ENCODE peak calls at places on chromosomes 12 and 14, in nine cellular contexts. A is body of pancreas; G is CD8-positive, alpha-beta T cell; D is tibial artery; B is mammary epithelial cell; V is DND-41; Y is colonic mucosa; U is thyroid gland; F is neuronal stem cell. M is an unnamed sample.

GRCh38 chr12:77102691-77103090 is 37.3 kb upstream of the E2F7 start:
- DNase-seq in A (no peak), G (no peak), D (no peak), B (peak; percentile 59), V (no peak), Y (no peak), U (no peak), F (no peak), M (no peak)

GRCh38 chr14:95620659-95621059 is 65.6 kb upstream of the TCL1B start:
- DNase-seq in A (no peak), G (no peak), D (no peak), B (no peak), V (no peak), Y (no peak), U (no peak), F (no peak), M (no peak)

GRCh38 chr14:33218030-33218429 is 279.4 kb downstream of the NPAS3 start:
- DNase-seq in A (no peak), G (no peak), D (no peak), B (no peak), V (no peak), Y (no peak), U (no peak), F (no peak), M (no peak)

GRCh38 chr12:40946612-40947194 is 241.4 kb upstream of the PDZRN4 start:
- DNase-seq in A (no peak), G (no peak), D (no peak), B (no peak), V (no peak), Y (no peak), U (no peak), F (peak; percentile 5), M (peak; percentile 5)

GRCh38 chr12:25423355-25423754 is 129.7 kb downstream of the LMNTD1 start:
- DNase-seq in A (peak; percentile 30), G (no peak), D (no peak), B (no peak), V (no peak), Y (peak; percentile 64), U (peak; percentile 25), F (no peak), M (no peak)

GRCh38 chr14:101604935-101605767 is 43.9 kb downstream of the DIO3 start:
- DNase-seq in A (no peak), G (no peak), D (peak; percentile 59), B (no peak), V (peak; percentile 24), Y (no peak), U (no peak), F (no peak), M (no peak)

GRCh38 chr14:86296173-86296572 is 766.2 kb downstream of the FLRT2 start:
- DNase-seq in A (no peak), G (no peak), D (no peak), B (no peak), V (no peak), Y (no peak), U (no peak), F (no peak), M (no peak)

GRCh38 chr12:107801150-107801549 is 26.6 kb downstream of the ASCL4 start:
- DNase-seq in A (no peak), G (no peak), D (no peak), B (no peak), V (no peak), Y (no peak), U (no peak), F (no peak), M (no peak)

GRCh38 chr12:131642771-131643170 is 68.1 kb upstream of the SFSWAP start:
- DNase-seq in A (no peak), G (no peak), D (peak; percentile 53), B (no peak), V (no peak), Y (no peak), U (no peak), F (no peak), M (no peak)

GRCh38 chr12:46473634-46474201 is 101.1 kb upstream of the SLC38A2 start:
- DNase-seq in A (peak; percentile 79), G (no peak), D (peak; percentile 86), B (peak; percentile 83), V (peak; percentile 30), Y (peak; percentile 81), U (peak; percentile 42), F (no peak), M (no peak)

GRCh38 chr14:45426685-45427282 is 173.8 kb upstream of the MIS18BP1 start:
- DNase-seq in A (peak; percentile 20), G (no peak), D (no peak), B (peak; percentile 49), V (no peak), Y (no peak), U (no peak), F (peak; percentile 39), M (no peak)

GRCh38 chr12:119322324-119322723 is 12.2 kb upstream of the CCDC60 start:
- DNase-seq in A (no peak), G (no peak), D (no peak), B (no peak), V (no peak), Y (no peak), U (peak; percentile 82), F (no peak), M (no peak)

DNA sequence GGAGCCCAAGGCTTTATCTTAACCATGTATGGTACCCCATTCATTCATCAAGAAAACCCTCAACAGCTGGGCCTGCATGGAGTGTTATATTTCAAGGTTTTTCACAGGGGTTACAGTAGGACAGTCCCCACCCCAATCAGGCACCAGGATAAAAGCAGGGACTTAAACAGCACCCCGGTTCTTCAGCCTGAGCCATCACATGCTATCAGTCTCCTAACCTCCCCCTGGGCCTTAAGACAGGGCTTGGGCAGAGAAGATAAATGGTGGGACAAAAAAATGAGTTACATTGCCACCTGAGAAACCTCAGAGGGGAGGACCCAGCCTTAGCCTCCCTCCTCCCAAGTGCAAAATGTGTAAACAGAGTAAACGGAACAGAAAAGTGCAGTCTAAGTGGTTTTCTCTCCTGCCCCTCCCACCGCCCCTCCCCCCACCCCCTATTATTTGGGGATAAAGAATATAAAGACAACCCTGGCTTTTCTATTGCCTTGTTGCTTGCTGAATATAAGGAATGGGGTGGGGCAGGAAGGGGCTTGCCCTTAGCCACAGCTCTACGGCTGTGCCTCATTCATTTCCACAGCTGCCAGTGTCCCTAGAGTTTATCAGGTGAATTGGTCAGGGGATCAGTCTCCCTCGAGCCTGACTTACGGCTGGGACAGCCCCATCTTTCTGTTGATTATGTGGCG is 18.7 kb downstream of the MAP3K12 start:
- DNase-seq in A (no peak), G (no peak), D (no peak), B (no peak), V (no peak), Y (no peak), U (no peak), F (no peak), M (no peak)
- H3K36me3 ChIP-seq in A (peaks cover 5% of the 10 kb centered on the region), G (peaks cover 76% of the 10 kb centered on the region), D (peaks cover 92% of the 10 kb centered on the region), B (peaks cover 44% of the 10 kb centered on the region), V (peaks cover 97% of the 10 kb centered on the region), Y (peaks cover 24% of the 10 kb centered on the region), U (peaks cover 80% of the 10 kb centered on the region), F (peaks cover 62% of the 10 kb centered on the region), M (peaks cover 22% of the 10 kb centered on the region)

GRCh38 chr14:50092006-50092555 is 24.3 kb downstream of the VCPKMT start:
- DNase-seq in A (no peak), G (no peak), D (no peak), B (no peak), V (no peak), Y (no peak), U (no peak), F (no peak), M (no peak)

GRCh38 chr14:50094056-50094455 is 22.3 kb downstream of the VCPKMT start:
- DNase-seq in A (no peak), G (no peak), D (no peak), B (no peak), V (no peak), Y (no peak), U (no peak), F (no peak), M (no peak)

GRCh38 chr14:50091240-50091914 is 25.0 kb downstream of the VCPKMT start:
- DNase-seq in A (no peak), G (no peak), D (no peak), B (no peak), V (no peak), Y (no peak), U (no peak), F (no peak), M (no peak)

GRCh38 chr14:50095895-50096294 is 20.5 kb downstream of the VCPKMT start:
- DNase-seq in A (no peak), G (no peak), D (no peak), B (no peak), V (no peak), Y (no peak), U (no peak), F (no peak), M (no peak)

GRCh38 chr14:50093496-50093895 is 22.9 kb downstream of the VCPKMT start:
- DNase-seq in A (no peak), G (no peak), D (no peak), B (no peak), V (no peak), Y (no peak), U (no peak), F (no peak), M (no peak)
- H3K4me1 ChIP-seq in A (no peaks in the 10 kb centered on the region), G (peaks cover 81% of the 10 kb centered on the region), D (no peaks in the 10 kb centered on the region), B (no peaks in the 10 kb centered on the region), V (no peaks in the 10 kb centered on the region), Y (no peaks in the 10 kb centered on the region), U (no peaks in the 10 kb centered on the region), F (no peaks in the 10 kb centered on the region), M (peaks cover 31% of the 10 kb centered on the region)

DNA sequence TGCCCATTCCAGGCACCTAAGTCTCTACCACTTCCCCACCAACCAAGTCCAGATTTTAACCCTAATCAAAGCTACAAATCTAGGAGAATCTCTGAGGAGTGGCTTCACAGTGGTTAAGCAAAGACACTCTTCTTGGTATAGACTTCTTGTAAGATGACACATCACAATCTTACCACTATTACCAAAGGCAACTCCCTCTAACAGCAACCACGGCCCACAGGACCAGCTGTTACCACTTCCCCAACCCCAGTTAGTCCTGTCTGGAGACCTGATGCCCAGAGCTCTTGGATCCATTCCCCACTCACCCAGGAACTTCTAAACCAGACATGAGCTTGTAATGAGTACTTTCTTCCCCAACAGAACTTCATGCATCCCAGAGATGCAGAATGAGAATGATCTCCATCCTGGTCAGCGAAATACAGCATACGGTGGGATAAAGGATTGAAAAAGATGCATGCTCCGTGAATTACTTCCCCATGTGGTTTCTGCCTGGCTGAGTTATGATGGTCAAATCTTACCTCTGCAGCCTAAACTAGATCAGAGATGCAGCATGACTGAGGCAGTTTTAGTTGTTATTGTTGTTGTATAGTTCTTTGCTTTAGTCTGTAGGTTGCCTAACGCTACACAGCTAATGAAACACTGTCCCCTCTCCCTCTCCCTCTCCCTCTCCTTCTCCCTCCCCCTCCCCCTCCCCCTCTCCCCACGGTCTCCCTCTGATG is 87.7 kb upstream of the FOXN3 start:
- DNase-seq in A (peak; percentile 40), G (peak; percentile 25), D (no peak), B (peak; percentile 63), V (peak; percentile 46), Y (no peak), U (no peak), F (no peak), M (no peak)
- H3K4me3 ChIP-seq in A (no peak overlapping the region), G (no peak overlapping the region), D (no peak overlapping the region), B (no peak overlapping the region), V (no peak overlapping the region), Y (no peak overlapping the region), U (no peak overlapping the region), F (no peak overlapping the region), M (no peak overlapping the region)

DNA sequence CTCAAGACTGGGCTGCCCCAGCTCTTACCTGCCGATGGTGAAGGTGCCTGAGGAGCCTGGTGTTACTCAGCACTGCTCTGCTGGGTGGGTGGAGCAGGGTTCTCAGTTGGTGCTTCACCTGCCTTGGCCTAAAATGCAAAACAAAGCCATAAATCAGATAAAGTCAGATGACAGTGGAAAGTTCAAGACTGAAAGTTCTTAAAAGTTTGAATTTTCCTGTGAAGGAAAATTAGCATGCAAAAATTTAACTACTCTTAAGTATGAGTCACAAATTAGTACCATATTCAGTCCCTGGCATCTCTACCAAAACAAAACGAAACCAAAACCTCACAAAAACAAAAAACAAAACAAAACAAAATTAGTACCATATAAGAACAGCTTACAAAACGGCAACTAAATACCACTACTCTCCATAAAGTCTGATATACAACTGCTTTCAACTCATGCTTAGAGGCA is 21.9 kb downstream of the YBX3 start:
- DNase-seq in A (no peak), G (no peak), D (no peak), B (no peak), V (no peak), Y (no peak), U (no peak), F (no peak), M (no peak)
- H3K36me3 ChIP-seq in A (peaks cover 6% of the 10 kb centered on the region), G (peaks cover 15% of the 10 kb centered on the region), D (peaks cover 89% of the 10 kb centered on the region), B (peaks cover 80% of the 10 kb centered on the region), V (peaks cover 80% of the 10 kb centered on the region), Y (no peaks in the 10 kb centered on the region), U (peaks cover 48% of the 10 kb centered on the region), F (peaks cover 25% of the 10 kb centered on the region), M (no peaks in the 10 kb centered on the region)